ENCODE peak calls at places on chromosomes 11 and 22, in six cellular contexts. Q, M, Y, S, P and B are unnamed samples.
A peak's percentile ranks its signal among the peaks of the same experiment; 100 is the strongest.

GRCh38 chr11:75028321-75029097 is 39.8 kb downstream of the NEU3 start:
- DNase-seq in Q (no peak), M (no peak), Y (no peak), S (no peak), P (no peak), B (no peak)

GRCh38 chr11:46382644-46383403 is 1.4 kb downstream of the MDK start:
- DNase-seq in Q (peak; percentile 38), M (peak; percentile 60), Y (no peak), S (no peak), P (no peak), B (peak; percentile 88)

GRCh38 chr11:43573233-43573632 is 107.3 kb upstream of the HSD17B12 start:
- DNase-seq in Q (no peak), M (no peak), Y (no peak), S (no peak), P (no peak), B (peak; percentile 88)

GRCh38 chr22:46578251-46578823 is 40.9 kb upstream of the CELSR1 start:
- DNase-seq in Q (no peak), M (no peak), Y (peak; percentile 47), S (no peak), P (peak; percentile 59), B (no peak)

GRCh38 chr22:17777005-17777716 is 2.9 kb upstream of the BID start:
- DNase-seq in Q (no peak), M (no peak), Y (no peak), S (peak; percentile 42), P (no peak), B (no peak)

GRCh38 chr11:45185228-45185729 is 38.8 kb downstream of the PRDM11 start:
- DNase-seq in Q (peak; percentile 46), M (no peak), Y (no peak), S (no peak), P (no peak), B (no peak)

GRCh38 chr22:19841641-19842385 is 12.9 kb downstream of the GNB1L start:
- DNase-seq in Q (no peak), M (no peak), Y (no peak), S (no peak), P (no peak), B (no peak)

GRCh38 chr22:25354456-25354855 is 135.0 kb downstream of the CRYBB2 start:
- DNase-seq in Q (no peak), M (no peak), Y (peak; percentile 31), S (no peak), P (peak; percentile 30), B (no peak)

GRCh38 chr11:46050065-46050464 is 71.2 kb downstream of the PHF21A start:
- DNase-seq in Q (peak; percentile 93), M (peak; percentile 84), Y (no peak), S (no peak), P (no peak), B (peak; percentile 75)

GRCh38 chr11:30583505-30584280 is 2.5 kb downstream of the MPPED2 start:
- DNase-seq in Q (no peak), M (no peak), Y (no peak), S (peak; percentile 6), P (no peak), B (no peak)

GRCh38 chr11:105719073-105719846 is 109.4 kb downstream of the GRIA4 start:
- DNase-seq in Q (peak; percentile 88), M (peak; percentile 97), Y (no peak), S (no peak), P (no peak), B (peak; percentile 80)

GRCh38 chr11:70381872-70382842 is 16.2 kb upstream of the CTTN start:
- DNase-seq in Q (peak; percentile 87), M (peak; percentile 90), Y (no peak), S (no peak), P (no peak), B (peak; percentile 75)

GRCh38 chr11:2724653-2725366 is 25.0 kb upstream of the KCNQ1OT1 start:
- DNase-seq in Q (peak; percentile 28), M (no peak), Y (no peak), S (no peak), P (no peak), B (no peak)

GRCh38 chr22:32951081-32951806 is 106.9 kb downstream of the SYN3 start:
- DNase-seq in Q (no peak), M (peak; percentile 62), Y (no peak), S (no peak), P (no peak), B (peak; percentile 21)

GRCh38 chr22:22030493-22031182 is 48.1 kb upstream of the TOP3B start:
- DNase-seq in Q (no peak), M (peak; percentile 7), Y (no peak), S (no peak), P (no peak), B (no peak)

GRCh38 chr11:43282607-43283440 is 29.0 kb upstream of the API5 start:
- DNase-seq in Q (peak; percentile 15), M (peak; percentile 29), Y (no peak), S (no peak), P (peak; percentile 53), B (peak; percentile 84)

GRCh38 chr11:73538381-73538872 is 59.5 kb downstream of the FAM168A start:
- DNase-seq in Q (peak; percentile 27), M (no peak), Y (no peak), S (no peak), P (no peak), B (peak; percentile 94)

GRCh38 chr11:72848846-72849466 is 34.7 kb downstream of the ATG16L2 start:
- DNase-seq in Q (peak; percentile 22), M (peak; percentile 59), Y (no peak), S (peak; percentile 50), P (no peak), B (peak; percentile 60)

GRCh38 chr11:121482231-121483129 is 29.7 kb upstream of the SORL1-AS1 start:
- DNase-seq in Q (no peak), M (no peak), Y (no peak), S (no peak), P (no peak), B (peak; percentile 79)

GRCh38 chr11:45982656-45983470 is 60.4 kb downstream of the LARGE2 start:
- DNase-seq in Q (peak; percentile 93), M (peak; percentile 83), Y (no peak), S (peak; percentile 63), P (no peak), B (peak; percentile 96)

GRCh38 chr22:20315337-20316216 is 4.3 kb downstream of the DGCR6L start:
- DNase-seq in Q (no peak), M (no peak), Y (no peak), S (no peak), P (peak; percentile 32), B (no peak)

GRCh38 chr22:20957691-20958440 is 9.2 kb upstream of the AIFM3 start:
- DNase-seq in Q (peak; percentile 8), M (peak; percentile 42), Y (no peak), S (no peak), P (peak; percentile 79), B (no peak)

GRCh38 chr11:123132881-123133280 is 62.2 kb downstream of the CLMP start:
- DNase-seq in Q (no peak), M (no peak), Y (no peak), S (no peak), P (no peak), B (no peak)

GRCh38 chr11:34243620-34244493 is 114.0 kb downstream of the ABTB2 start:
- DNase-seq in Q (peak; percentile 88), M (peak; percentile 76), Y (peak; percentile 85), S (no peak), P (peak; percentile 80), B (peak; percentile 46)

GRCh38 chr22:40010752-40011145 is 16.0 kb downstream of the FAM83F start:
- DNase-seq in Q (no peak), M (no peak), Y (no peak), S (no peak), P (peak; percentile 58), B (no peak)

GRCh38 chr22:40019100-40019499 is 24.3 kb downstream of the FAM83F start:
- DNase-seq in Q (no peak), M (no peak), Y (no peak), S (no peak), P (peak; percentile 27), B (no peak)

GRCh38 chr22:40018051-40018450 is 23.3 kb downstream of the FAM83F start:
- DNase-seq in Q (no peak), M (no peak), Y (no peak), S (no peak), P (peak; percentile 9), B (no peak)

GRCh38 chr22:40015346-40015976 is 20.7 kb downstream of the FAM83F start:
- DNase-seq in Q (peak; percentile 39), M (no peak), Y (no peak), S (no peak), P (peak; percentile 45), B (no peak)

DNA sequence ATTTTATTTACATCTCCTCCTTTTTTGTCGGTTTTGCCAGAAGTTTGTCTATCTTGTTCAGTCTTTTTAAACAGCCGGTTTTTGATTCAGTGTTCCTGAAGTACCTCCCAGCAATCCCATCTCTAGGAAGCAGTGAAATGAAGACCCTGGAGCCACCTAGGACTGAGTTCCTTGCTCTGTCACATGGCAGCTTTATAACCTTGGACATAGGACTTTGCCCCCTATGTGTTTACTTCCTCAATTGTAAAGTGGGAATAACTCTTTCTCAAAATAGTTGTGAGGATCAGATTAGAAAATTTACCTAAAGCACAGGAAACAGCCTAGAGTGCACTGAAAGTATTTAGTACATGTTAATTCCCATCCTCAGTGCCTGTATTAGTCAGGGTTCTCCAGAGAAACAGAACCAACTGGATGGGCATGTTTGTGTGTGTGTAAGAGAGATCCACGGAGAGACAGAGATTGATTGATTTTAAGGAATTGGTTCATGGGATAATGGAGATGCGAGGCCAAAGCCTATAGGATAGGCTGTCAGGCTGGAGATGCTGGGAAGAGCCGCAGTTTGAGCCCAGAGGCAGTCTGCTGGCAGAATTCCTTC is 20.0 kb downstream of the FAM83F start:
- DNase-seq in Q (no peak), M (no peak), Y (no peak), S (no peak), P (no peak), B (no peak)
- H3K4me1 ChIP-seq in Q (no peaks in the 10 kb centered on the region), M (peaks cover 6% of the 10 kb centered on the region), Y (peaks cover 35% of the 10 kb centered on the region), S (peaks cover 3% of the 10 kb centered on the region), P (peaks cover 31% of the 10 kb centered on the region), B (no peaks in the 10 kb centered on the region)

GRCh38 chr11:124762624-124763155 is 600 bp upstream of the ESAM start:
- DNase-seq in Q (no peak), M (no peak), Y (no peak), S (no peak), P (peak; percentile 59), B (no peak)
- H3K4me1 ChIP-seq in Q (peaks cover 9% of the 10 kb centered on the region), M (peaks cover 42% of the 10 kb centered on the region), Y (peaks cover 9% of the 10 kb centered on the region), S (peaks cover 44% of the 10 kb centered on the region), P (peaks cover 42% of the 10 kb centered on the region), B (peaks cover 10% of the 10 kb centered on the region)

GRCh38 chr22:29947410-29948387 is 64.7 kb downstream of the MTMR3 start:
- DNase-seq in Q (peak; percentile 72), M (no peak), Y (no peak), S (no peak), P (no peak), B (no peak)
- H3K4me1 ChIP-seq in Q (peaks cover 6% of the 10 kb centered on the region), M (peaks cover 1% of the 10 kb centered on the region), Y (peaks cover 4% of the 10 kb centered on the region), S (peaks cover 71% of the 10 kb centered on the region), P (peaks cover 3% of the 10 kb centered on the region), B (peaks cover 21% of the 10 kb centered on the region)

GRCh38 chr22:41417622-41418390 is 28.8 kb downstream of the TOB2 start:
- DNase-seq in Q (peak; percentile 11), M (no peak), Y (no peak), S (peak; percentile 88), P (peak; percentile 90), B (no peak)

GRCh38 chr22:41418717-41419116 is 27.9 kb downstream of the TOB2 start:
- DNase-seq in Q (no peak), M (no peak), Y (no peak), S (no peak), P (no peak), B (no peak)

GRCh38 chr22:41411021-41411851 is 29.5 kb downstream of the TEF start:
- DNase-seq in Q (no peak), M (peak; percentile 10), Y (no peak), S (no peak), P (no peak), B (no peak)

GRCh38 chr22:41410311-41410751 is 28.6 kb downstream of the TEF start:
- DNase-seq in Q (no peak), M (no peak), Y (no peak), S (peak; percentile 70), P (no peak), B (no peak)

GRCh38 chr22:41415554-41415953 is 31.0 kb downstream of the TOB2 start:
- DNase-seq in Q (no peak), M (no peak), Y (no peak), S (no peak), P (no peak), B (no peak)
- H3K4me1 ChIP-seq in Q (peaks cover 8% of the 10 kb centered on the region), M (peaks cover 29% of the 10 kb centered on the region), Y (no peaks in the 10 kb centered on the region), S (peaks cover 55% of the 10 kb centered on the region), P (peaks cover 56% of the 10 kb centered on the region), B (peaks cover 14% of the 10 kb centered on the region)